ENCODE peak calls at places on chromosomes 16 and 17, in four cellular contexts. A is AG09309, S is progenitor cell of endocrine pancreas, Z is AG04450. Q is an unnamed sample.

GRCh38 chr17:80633197-80633596 is 88.6 kb downstream of the RPTOR start:
- DNase-seq in A (no peak), S (no peak), Z (no peak), Q (no peak)

GRCh38 chr17:43212641-43213490 is 1.2 kb downstream of the TMEM106A start:
- DNase-seq in A (no peak), Z (no peak), S (no peak), Q (no peak)

GRCh38 chr17:67109111-67109510 is 64.8 kb downstream of the CACNG1 start:
- DNase-seq in Z (no peak), A (no peak), S (no peak), Q (no peak)

GRCh38 chr16:49465661-49466528 is 92.3 kb downstream of the C16orf78 start:
- DNase-seq in A (no peak), S (no peak), Z (no peak), Q (no peak)

GRCh38 chr16:50247123-50247905 is 19.0 kb upstream of the ADCY7 start:
- DNase-seq in Z (no peak), S (no peak), A (no peak), Q (no peak)

GRCh38 chr16:21033707-21034106 is 116.9 kb downstream of the DNAH3 start:
- DNase-seq in Z (no peak), S (no peak), A (no peak), Q (no peak)

GRCh38 chr16:24624102-24624501 is 84.7 kb downstream of the RBBP6 start:
- DNase-seq in S (no peak), Z (no peak), A (no peak), Q (no peak)

GRCh38 chr16:51276335-51276734 is 125.3 kb upstream of the SALL1 start:
- DNase-seq in A (no peak), Z (no peak), S (no peak), Q (no peak)

GRCh38 chr17:44363613-44364159 is at the start of gene FAM171A2:
- DNase-seq in A (no peak), S (peak), Z (peak), Q (no peak)

GRCh38 chr16:71807905-71808592 is 585 bp downstream of the AP1G1 start:
- DNase-seq in A (no peak), S (no peak), Z (no peak), Q (no peak)

GRCh38 chr16:3798827-3799226 is 81.5 kb upstream of the TRAP1 start:
- DNase-seq in S (no peak), A (no peak), Z (no peak), Q (no peak)

GRCh38 chr16:73390936-73391335 is 343.0 kb upstream of the ZFHX3 start:
- DNase-seq in Z (no peak), A (peak), S (no peak), Q (no peak)

GRCh38 chr17:73800893-73801292 is 156.6 kb upstream of the SDK2 start:
- DNase-seq in Z (no peak), A (no peak), S (no peak), Q (no peak)

GRCh38 chr16:52078716-52079655 is 468.0 kb downstream of the TOX3 start:
- DNase-seq in Z (no peak), S (no peak), A (no peak), Q (no peak)

GRCh38 chr17:16250635-16251034 is 33.6 kb downstream of the PIGL start:
- DNase-seq in A (peak), Z (no peak), S (no peak), Q (no peak)

GRCh38 chr16:2857451-2858244 is at the start of gene PRSS22:
- DNase-seq in S (peak), Z (no peak), A (no peak), Q (no peak)

GRCh38 chr17:1830288-1830687 is 483 bp downstream of the RPA1 start:
- DNase-seq in A (no peak), Z (no peak), S (no peak), Q (no peak)

GRCh38 chr17:73400915-73401545 is 89.2 kb upstream of the CDC42EP4 start:
- DNase-seq in S (no peak), A (no peak), Z (no peak), Q (no peak)

GRCh38 chr16:66580605-66581209 is 1.4 kb downstream of the CMTM2 start:
- DNase-seq in A (peak), S (no peak), Z (peak), Q (no peak)

GRCh38 chr17:82445542-82445941 is 5.0 kb downstream of the CYBC1 start:
- DNase-seq in S (no peak), Z (no peak), A (no peak), Q (no peak)

GRCh38 chr17:82444284-82444893 is 6.2 kb downstream of the CYBC1 start:
- DNase-seq in S (no peak), A (no peak), Z (no peak), Q (no peak)

GRCh38 chr17:82446124-82446523 is 4.4 kb downstream of the CYBC1 start:
- DNase-seq in A (no peak), Z (no peak), S (no peak), Q (no peak)

GRCh38 chr17:82443465-82444283 is 6.9 kb downstream of the CYBC1 start:
- DNase-seq in Z (no peak), S (no peak), A (no peak), Q (no peak)

DNA sequence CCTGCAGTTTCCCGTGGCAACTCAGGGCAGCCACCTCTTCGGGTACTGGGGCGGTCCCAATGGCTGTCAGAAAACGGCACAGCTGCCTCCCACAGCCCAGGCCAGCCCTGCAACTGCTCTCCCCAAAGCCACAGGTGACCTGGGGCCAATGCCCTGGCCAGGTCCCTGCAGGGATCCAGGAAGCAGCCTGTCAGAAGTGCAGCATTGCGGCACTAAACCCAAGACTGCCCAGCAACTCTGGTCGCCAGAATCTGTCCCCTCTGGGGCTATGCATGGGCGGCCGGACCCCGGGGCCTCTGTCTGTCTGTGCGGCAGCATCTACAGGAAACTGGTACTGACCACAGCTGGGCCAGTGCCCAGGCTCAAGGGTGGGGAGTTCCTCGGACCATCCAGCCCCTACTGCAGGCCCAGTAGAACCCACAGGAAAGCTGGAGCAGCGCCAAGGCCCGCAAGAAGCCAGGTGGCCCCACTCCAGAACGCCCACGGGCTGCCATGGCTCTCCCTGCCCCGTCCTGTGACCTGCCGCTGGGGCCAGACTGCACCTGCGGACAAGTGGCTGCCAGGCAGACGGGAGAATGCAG is 5.5 kb downstream of the CYBC1 start:
- DNase-seq in Z (no peak), S (no peak), A (no peak), Q (no peak)
- TF ChIP-seq CTCF in Z (no peak), S (no peak), A (no peak), Q (no peak)

DNA sequence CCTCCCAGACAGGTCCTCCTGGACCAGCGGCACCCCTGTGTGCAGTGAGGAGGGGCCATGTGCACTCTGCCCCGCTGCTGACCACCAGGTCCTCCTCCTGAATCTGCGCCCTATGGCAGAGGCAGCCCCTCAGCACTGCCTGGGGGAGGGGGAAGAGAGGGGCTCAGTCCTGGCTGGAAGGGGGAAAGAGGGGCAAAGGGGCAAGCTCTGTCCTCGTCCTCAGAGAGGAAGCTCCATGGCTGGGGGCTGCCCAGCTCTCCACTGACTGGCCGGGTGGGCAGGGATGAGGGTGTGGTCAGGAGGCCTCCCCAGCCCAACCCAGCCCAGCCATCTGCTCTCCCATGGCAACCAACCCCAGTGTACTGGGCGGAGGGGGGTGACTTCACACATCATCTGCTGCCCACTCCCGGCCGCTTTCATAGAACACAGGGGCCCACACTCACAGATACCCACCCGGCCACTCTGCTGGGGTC is 5.5 kb upstream of the BCAR1 start:
- DNase-seq in Z (no peak), S (no peak), A (no peak), Q (no peak)
- TF ChIP-seq CTCF in Z (no peak), S (no peak), A (no peak), Q (no peak)

DNA sequence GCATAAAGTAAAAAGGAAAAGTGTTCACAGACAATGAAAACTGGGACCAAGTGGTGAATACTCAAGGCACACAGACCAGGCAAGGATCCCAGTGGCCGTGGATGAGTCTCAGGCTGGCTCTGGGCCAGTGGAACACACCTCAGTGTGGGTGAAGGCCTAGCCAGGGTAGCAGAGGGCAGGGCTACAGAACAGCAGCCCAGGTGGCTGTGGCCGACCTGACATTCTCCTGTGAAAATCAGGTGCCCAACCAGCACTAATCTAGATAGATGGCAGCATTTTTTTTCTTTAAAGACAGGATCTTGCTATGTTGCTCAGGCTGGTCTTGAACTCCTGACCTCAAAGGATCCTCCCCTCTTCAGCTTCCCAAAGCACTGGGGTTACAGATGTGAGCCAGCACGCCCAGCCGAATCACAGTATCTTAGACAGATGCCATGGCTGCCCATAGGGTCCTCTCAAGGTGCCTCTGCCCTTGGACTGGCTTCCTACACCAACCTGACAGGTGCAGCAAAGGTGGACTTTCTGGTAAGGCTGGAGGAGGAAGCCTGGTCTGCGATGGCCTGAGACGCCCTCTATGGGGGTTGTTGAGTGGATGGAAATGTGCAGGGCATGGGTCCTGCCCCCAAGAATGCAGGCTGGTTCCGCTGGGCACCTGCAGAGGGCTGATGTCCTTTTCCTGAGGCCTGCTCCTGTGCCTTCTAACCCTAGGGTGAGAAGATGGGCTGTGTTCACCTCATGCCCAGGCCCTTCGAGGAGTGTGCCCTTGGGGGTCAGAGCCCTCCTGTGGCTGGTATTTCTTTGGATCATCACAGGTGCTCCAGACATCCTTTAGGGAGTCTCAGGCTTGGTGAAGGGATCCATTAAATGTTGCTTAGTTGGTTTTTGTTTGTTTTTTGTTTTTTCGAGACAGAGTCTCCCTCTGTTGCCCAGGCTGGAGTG is 3.8 kb upstream of the P4HB start:
- DNase-seq in Z (no peak), A (no peak), S (no peak), Q (no peak)
- TF ChIP-seq CTCF in Z (no peak), A (no peak), S (peak), Q (peak)

DNA sequence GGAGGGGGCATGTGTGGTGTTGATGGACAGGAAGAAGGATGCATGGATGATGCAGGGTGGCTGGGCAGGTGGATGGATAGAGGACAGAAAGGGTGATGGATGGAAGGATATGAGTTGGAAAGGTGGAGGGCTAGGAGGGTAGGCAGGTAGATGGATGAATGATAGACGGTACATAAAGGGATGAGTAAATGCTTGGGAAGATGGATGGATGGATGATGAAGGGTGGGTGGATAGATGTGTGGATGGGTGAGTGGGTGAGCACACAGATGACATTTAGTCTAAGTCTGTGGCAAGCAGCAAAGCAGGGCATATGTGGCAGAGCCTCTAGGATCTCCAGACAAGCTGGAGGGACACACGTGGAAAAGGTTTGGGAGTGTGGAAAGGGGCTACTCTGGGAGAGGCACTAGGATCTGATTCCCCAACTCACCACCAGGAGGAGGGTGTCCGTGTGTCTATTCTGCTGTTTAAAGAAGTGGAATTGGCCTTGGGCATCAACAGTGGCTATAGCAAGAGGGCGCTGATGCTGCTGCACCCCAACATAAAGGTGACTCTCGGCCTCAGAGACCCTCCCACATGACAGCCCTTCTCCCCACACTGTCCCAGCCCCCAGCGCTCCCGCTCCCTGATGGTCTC is 8.2 kb downstream of the PLD2 start:
- DNase-seq in Z (no peak), S (no peak), A (no peak), Q (no peak)
- TF ChIP-seq CTCF in Z (peak), S (peak), A (peak), Q (peak)

DNA sequence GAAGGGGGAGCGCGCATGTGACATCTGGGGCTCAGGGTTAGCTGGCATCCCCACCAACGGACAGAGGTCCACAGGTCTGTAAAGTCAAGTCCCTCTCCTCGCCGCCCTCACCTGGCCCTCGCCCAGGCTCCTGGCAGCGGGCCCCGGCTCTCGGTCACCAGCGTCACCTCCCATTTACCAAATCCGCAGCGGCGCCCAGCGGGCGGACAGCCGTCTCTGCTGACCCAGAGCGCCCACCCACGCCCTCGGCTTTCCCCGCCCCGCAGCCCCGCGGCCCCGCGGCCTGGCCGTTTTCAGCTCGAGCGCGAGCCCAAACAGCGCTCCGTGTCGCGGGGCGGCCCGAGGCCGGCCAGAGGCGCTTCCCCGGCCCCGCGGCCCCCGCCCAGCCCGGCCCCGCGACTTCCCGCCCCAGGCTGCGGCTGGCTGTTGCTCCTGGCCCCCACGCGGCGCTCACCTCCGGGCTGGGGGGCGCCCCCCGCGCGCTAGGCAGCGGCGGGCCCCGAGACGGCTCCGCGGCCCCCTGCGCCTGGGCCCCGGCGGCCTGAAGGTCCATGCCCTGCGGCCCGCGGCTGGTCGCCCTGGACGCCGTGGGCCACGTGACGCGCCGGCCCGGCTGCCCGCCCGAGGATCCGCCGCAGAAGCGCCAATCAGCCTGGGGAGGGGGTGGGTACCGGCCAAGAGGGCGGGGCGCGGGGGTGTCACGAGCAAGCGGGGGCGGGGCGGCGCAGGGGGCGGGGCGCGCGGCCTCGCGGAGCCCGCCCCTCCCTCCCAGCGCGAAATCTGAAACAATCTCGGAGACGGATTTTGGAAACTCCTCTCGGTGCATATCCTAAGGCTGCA is at the start of gene COPRS:
- DNase-seq in S (peak), A (peak), Z (peak), Q (peak)
- TF ChIP-seq CTCF in S (peak), A (no peak), Z (peak), Q (no peak)